ENCODE peak calls at places on chromosomes 11 and 22, in four cellular contexts. P is A549, S is IMR-90, K is HepG2. E is an unnamed sample.

GRCh38 chr11:78315724-78316123 is 101.9 kb downstream of the GAB2 start:
- DNase-seq in S (no peak), K (no peak), P (no peak), E (no peak)

GRCh38 chr11:12236744-12237101 is 126.3 kb downstream of the MICAL2 start:
- DNase-seq in S (no peak), P (no peak), K (no peak), E (no peak)

GRCh38 chr22:46120420-46120737 is 29.9 kb upstream of the PPARA start:
- DNase-seq in S (no peak), K (no peak), P (no peak), E (no peak)

GRCh38 chr11:35907648-35908431 is 36.0 kb upstream of the LDLRAD3 start:
- DNase-seq in S (peak), K (no peak), P (peak), E (no peak)

GRCh38 chr22:20388200-20388599 is 5.8 kb upstream of the ZNF74 start:
- DNase-seq in S (no peak), P (no peak), K (no peak), E (peak)

GRCh38 chr11:46345881-46346484 is 1.3 kb upstream of the DGKZ start:
- DNase-seq in S (no peak), P (no peak), K (no peak), E (no peak)

GRCh38 chr11:102568851-102569250 is 38.3 kb upstream of the MMP7 start:
- DNase-seq in K (no peak), P (no peak), S (no peak), E (no peak)

GRCh38 chr11:63837719-63838118 is 1.2 kb upstream of the MARK2 start:
- DNase-seq in K (no peak), S (no peak), P (no peak), E (no peak)

GRCh38 chr22:49574861-49575702 is 252.6 kb downstream of the BRD1 start:
- DNase-seq in P (no peak), S (no peak), K (no peak), E (no peak)

GRCh38 chr11:102770191-102770590 is 10.2 kb downstream of the MMP10 start:
- DNase-seq in P (no peak), K (no peak), S (no peak), E (no peak)

GRCh38 chr11:66891849-66892660 is 35.2 kb downstream of the LRFN4 start:
- DNase-seq in K (peak), P (peak), S (peak), E (peak)

GRCh38 chr22:24011735-24012068 is 598 bp downstream of the CABIN1 start:
- DNase-seq in K (no peak), P (no peak), S (no peak), E (no peak)

GRCh38 chr11:37532271-37532670 is 934.2 kb upstream of the RAG2 start:
- DNase-seq in S (no peak), K (no peak), P (no peak), E (no peak)

GRCh38 chr11:122277553-122277952 is 161.5 kb upstream of the BLID start:
- DNase-seq in P (no peak), K (no peak), S (no peak), E (no peak)

GRCh38 chr11:111737180-111737876 is 28.9 kb downstream of the PPP2R1B start:
- DNase-seq in P (no peak), K (no peak), S (no peak), E (no peak)

GRCh38 chr11:62546937-62547625 is 475 bp upstream of the AHNAK start:
- DNase-seq in K (no peak), S (peak), P (peak), E (no peak)

GRCh38 chr11:10930224-10930960 is 72.5 kb upstream of the ZBED5 start:
- DNase-seq in P (no peak), S (peak), K (no peak), E (no peak)

GRCh38 chr11:130772266-130773227 is 143.7 kb downstream of the SNX19 start:
- DNase-seq in K (no peak), S (peak), P (peak), E (no peak)

GRCh38 chr22:27537481-27537891 is 264.1 kb downstream of the MN1 start:
- DNase-seq in P (no peak), S (no peak), K (no peak), E (no peak)

GRCh38 chr11:72702842-72703241 is 28.6 kb upstream of the PDE2A start:
- DNase-seq in S (no peak), P (no peak), K (no peak), E (no peak)

GRCh38 chr11:119607726-119608125 is 121.3 kb downstream of the NECTIN1 start:
- DNase-seq in S (no peak), K (no peak), P (no peak), E (no peak)

GRCh38 chr22:25067851-25068421 is 115.4 kb downstream of the KIAA1671 start:
- DNase-seq in K (no peak), P (no peak), S (no peak), E (no peak)

GRCh38 chr22:25066861-25067435 is 114.4 kb downstream of the KIAA1671 start:
- DNase-seq in S (no peak), K (no peak), P (no peak), E (no peak)

GRCh38 chr22:25069426-25069757 is 116.9 kb downstream of the KIAA1671 start:
- DNase-seq in K (no peak), P (no peak), S (no peak), E (no peak)

GRCh38 chr22:25069758-25070461 is 117.4 kb downstream of the KIAA1671 start:
- DNase-seq in S (no peak), K (no peak), P (no peak), E (no peak)

GRCh38 chr22:25068701-25069100 is 116.2 kb downstream of the KIAA1671 start:
- DNase-seq in K (no peak), S (no peak), P (no peak), E (no peak)
- TF ChIP-seq MAZ in K (no peak), S (no peak), P (no peak), E (no peak)

GRCh38 chr22:43993072-43993760 is 30.9 kb upstream of the PARVB start:
- DNase-seq in P (peak), S (peak), K (peak), E (peak)
- TF ChIP-seq MAZ in P (no peak), S (no peak), K (no peak), E (no peak)

GRCh38 chr11:94325681-94326080 is 21.3 kb downstream of the IZUMO1R start:
- DNase-seq in S (peak), P (peak), K (peak), E (peak)
- TF ChIP-seq MAZ in S (no peak), P (no peak), K (no peak), E (no peak)

GRCh38 chr11:79796704-79797103 is 355.9 kb upstream of the TENM4 start:
- DNase-seq in P (no peak), K (no peak), S (no peak), E (no peak)
- TF ChIP-seq MAZ in P (no peak), K (no peak), S (no peak), E (no peak)

GRCh38 chr11:16093889-16094653 is 262.3 kb downstream of the SOX6 start:
- DNase-seq in K (peak), S (peak), P (no peak), E (peak)

GRCh38 chr11:16095756-16096155 is 260.6 kb downstream of the SOX6 start:
- DNase-seq in K (no peak), S (no peak), P (no peak), E (no peak)

GRCh38 chr11:16088774-16089173 is 267.6 kb downstream of the SOX6 start:
- DNase-seq in S (no peak), K (no peak), P (no peak), E (no peak)

GRCh38 chr11:16089481-16089880 is 266.9 kb downstream of the SOX6 start:
- DNase-seq in P (no peak), K (no peak), S (no peak), E (no peak)

DNA sequence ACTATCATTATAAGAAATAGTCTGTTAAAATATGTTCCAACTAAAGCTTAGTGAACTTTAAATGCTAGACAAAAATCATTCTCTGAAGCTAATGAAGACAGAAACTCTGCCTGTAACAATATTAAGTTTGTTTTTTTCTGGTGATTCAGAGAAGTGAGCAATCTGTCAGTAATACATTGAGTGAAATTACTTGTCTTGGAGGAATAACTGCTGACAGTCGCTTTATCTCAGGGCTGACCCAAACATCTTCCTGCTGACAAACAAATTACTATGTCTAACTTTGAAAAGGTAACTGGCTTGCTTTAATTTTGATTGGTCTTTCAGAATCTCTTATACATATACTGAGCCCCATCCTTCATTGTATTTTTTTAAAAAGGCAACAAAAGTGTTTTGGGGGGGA is 264.5 kb downstream of the SOX6 start:
- DNase-seq in K (no peak), S (peak), P (no peak), E (no peak)
- TF ChIP-seq MAZ in K (no peak), S (no peak), P (no peak), E (no peak)

DNA sequence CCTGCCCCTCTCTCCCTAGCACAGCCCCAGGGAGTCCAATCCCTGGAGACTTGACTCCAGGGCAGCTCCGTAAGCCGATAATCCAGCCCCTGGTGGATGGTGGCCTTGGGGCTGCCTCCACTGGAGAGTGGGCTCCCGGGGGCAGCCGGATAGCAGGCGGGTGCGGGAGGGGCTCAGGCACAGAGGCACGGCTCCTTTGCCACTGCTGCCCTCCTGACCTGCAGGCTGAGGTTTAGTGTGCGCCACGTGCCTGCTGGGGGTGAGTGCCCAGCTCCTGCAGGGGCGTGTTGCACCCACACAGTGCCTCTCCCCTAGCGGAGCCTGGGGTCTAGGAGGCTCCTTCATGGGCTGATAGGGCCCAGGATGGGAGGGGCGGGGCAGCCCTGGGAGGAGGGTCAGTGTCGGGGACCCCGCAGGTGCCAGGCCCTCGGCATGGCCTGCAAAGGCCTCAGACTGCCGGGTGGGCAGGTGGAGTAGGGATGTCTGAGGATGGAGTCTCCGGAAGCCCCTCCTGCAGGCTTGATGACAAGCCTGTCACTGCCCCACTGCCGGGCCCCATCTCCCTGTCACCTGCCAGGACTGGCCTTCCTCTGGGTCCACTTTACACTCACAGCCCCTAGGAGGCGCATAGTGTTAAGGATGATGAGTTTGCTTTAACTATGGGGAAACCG is 5.6 kb downstream of the DUSP8 start:
- DNase-seq in S (no peak), K (no peak), P (no peak), E (no peak)
- TF ChIP-seq MAZ in S (no peak), K (no peak), P (no peak), E (no peak)

GRCh38 chr11:86134580-86135318 is 65.9 kb upstream of the PICALM start:
- DNase-seq in K (peak), P (no peak), S (no peak), E (peak)
- TF ChIP-seq MAZ in K (no peak), P (no peak), S (no peak), E (peak)

GRCh38 chr22:44337658-44338004 is 24.9 kb upstream of the SHISAL1 start:
- DNase-seq in S (peak), K (no peak), P (peak), E (peak)
- TF ChIP-seq MAZ in S (no peak), K (no peak), P (no peak), E (no peak)

GRCh38 chr11:69136471-69136870 is 19.3 kb upstream of the SMIM38 start:
- DNase-seq in K (no peak), P (no peak), S (no peak), E (no peak)
- TF ChIP-seq MAZ in K (no peak), P (no peak), S (no peak), E (no peak)

GRCh38 chr11:113862430-113862829 is 12.9 kb downstream of the USP28 start:
- DNase-seq in P (peak), S (peak), K (peak), E (no peak)
- TF ChIP-seq MAZ in P (no peak), S (no peak), K (no peak), E (no peak)